ENCODE peak calls at places on chromosome 14, in six cellular contexts. One of them, this sample, is unnamed.

GRCh38 chr14:104346608-104347007 is 208.2 kb downstream of the KIF26A start:
- DNase-seq in Peyer's patch: no peak
- DNase-seq in uterus: no peak
- DNase-seq in gastrocnemius medialis: no peak
- DNase-seq in K562: no peak
- DNase-seq in HepG2: no peak
- DNase-seq in this sample: no peak

GRCh38 chr14:96139879-96140278 is 64.8 kb upstream of the BDKRB2 start:
- DNase-seq in K562: no peak
- DNase-seq in Peyer's patch: no peak
- DNase-seq in gastrocnemius medialis: no peak
- DNase-seq in HepG2: no peak
- DNase-seq in uterus: no peak
- DNase-seq in this sample: no peak

GRCh38 chr14:44170099-44170498 is 337.0 kb downstream of the FSCB start:
- DNase-seq in gastrocnemius medialis: no peak
- DNase-seq in uterus: no peak
- DNase-seq in Peyer's patch: no peak
- DNase-seq in HepG2: no peak
- DNase-seq in K562: no peak
- DNase-seq in this sample: no peak

GRCh38 chr14:64438181-64438839 is 27.0 kb upstream of the AKAP5 start:
- DNase-seq in uterus: no peak
- DNase-seq in HepG2: no peak
- DNase-seq in K562: no peak
- DNase-seq in gastrocnemius medialis: no peak
- DNase-seq in Peyer's patch: no peak
- DNase-seq in this sample: no peak

GRCh38 chr14:38171197-38171596 is 36.5 kb upstream of the SSTR1 start:
- DNase-seq in Peyer's patch: no peak
- DNase-seq in HepG2: no peak
- DNase-seq in uterus: no peak
- DNase-seq in K562: no peak
- DNase-seq in gastrocnemius medialis: no peak
- DNase-seq in this sample: no peak

GRCh38 chr14:72830786-72831583 is 62.9 kb downstream of the DPF3 start:
- DNase-seq in HepG2: no peak
- DNase-seq in uterus: peak; percentile 15
- DNase-seq in K562: no peak
- DNase-seq in gastrocnemius medialis: peak; percentile 47
- DNase-seq in Peyer's patch: peak; percentile 78
- DNase-seq in this sample: peak; percentile 25

GRCh38 chr14:26138764-26139445 is 458.9 kb downstream of the NOVA1 start:
- DNase-seq in Peyer's patch: no peak
- DNase-seq in HepG2: no peak
- DNase-seq in K562: no peak
- DNase-seq in gastrocnemius medialis: no peak
- DNase-seq in uterus: no peak
- DNase-seq in this sample: no peak

GRCh38 chr14:93984987-93985410 is 8.6 kb upstream of the ASB2 start:
- DNase-seq in Peyer's patch: no peak
- DNase-seq in gastrocnemius medialis: peak; percentile 95
- DNase-seq in uterus: peak; percentile 51
- DNase-seq in K562: peak; percentile 32
- DNase-seq in HepG2: peak; percentile 77
- DNase-seq in this sample: peak; percentile 12

GRCh38 chr14:72714094-72714493 is 179.8 kb downstream of the DPF3 start:
- DNase-seq in uterus: no peak
- DNase-seq in gastrocnemius medialis: no peak
- DNase-seq in Peyer's patch: peak; percentile 84
- DNase-seq in K562: no peak
- DNase-seq in HepG2: no peak
- DNase-seq in this sample: no peak

GRCh38 chr14:34334329-34334728 is 127.7 kb downstream of the SPTSSA start:
- DNase-seq in Peyer's patch: no peak
- DNase-seq in K562: no peak
- DNase-seq in uterus: no peak
- DNase-seq in HepG2: no peak
- DNase-seq in gastrocnemius medialis: no peak
- DNase-seq in this sample: no peak

GRCh38 chr14:100830681-100831080 is 4.8 kb downstream of the MEG3 start:
- DNase-seq in K562: no peak
- DNase-seq in uterus: no peak
- DNase-seq in gastrocnemius medialis: no peak
- DNase-seq in HepG2: no peak
- DNase-seq in Peyer's patch: no peak
- DNase-seq in this sample: no peak

GRCh38 chr14:32693114-32693513 is 245.6 kb upstream of the NPAS3 start:
- DNase-seq in gastrocnemius medialis: no peak
- DNase-seq in K562: no peak
- DNase-seq in Peyer's patch: no peak
- DNase-seq in uterus: no peak
- DNase-seq in HepG2: no peak
- DNase-seq in this sample: no peak

GRCh38 chr14:104821229-104821945 is 20.5 kb downstream of the ZBTB42 start:
- DNase-seq in gastrocnemius medialis: no peak
- DNase-seq in K562: no peak
- DNase-seq in HepG2: no peak
- DNase-seq in uterus: peak; percentile 12
- DNase-seq in Peyer's patch: peak; percentile 38
- DNase-seq in this sample: no peak

GRCh38 chr14:75982724-75983358 is 1.0 kb upstream of the TGFB3 start:
- DNase-seq in Peyer's patch: peak; percentile 58
- DNase-seq in K562: peak; percentile 59
- DNase-seq in uterus: peak; percentile 87
- DNase-seq in HepG2: no peak
- DNase-seq in gastrocnemius medialis: peak; percentile 51
- DNase-seq in this sample: peak; percentile 64

GRCh38 chr14:90383731-90384542 is 12.9 kb upstream of the CALM1 start:
- DNase-seq in HepG2: peak; percentile 13
- DNase-seq in Peyer's patch: peak; percentile 81
- DNase-seq in uterus: peak; percentile 66
- DNase-seq in K562: peak; percentile 46
- DNase-seq in gastrocnemius medialis: peak; percentile 80
- DNase-seq in this sample: peak; percentile 90

GRCh38 chr14:65131176-65131765 is 29.0 kb upstream of the MAX start:
- DNase-seq in gastrocnemius medialis: no peak
- DNase-seq in uterus: no peak
- DNase-seq in K562: no peak
- DNase-seq in Peyer's patch: peak; percentile 71
- DNase-seq in HepG2: no peak
- DNase-seq in this sample: no peak

GRCh38 chr14:24595046-24595808 is 14.3 kb downstream of the GZMH start:
- DNase-seq in uterus: no peak
- DNase-seq in HepG2: no peak
- DNase-seq in K562: no peak
- DNase-seq in Peyer's patch: no peak
- DNase-seq in gastrocnemius medialis: no peak
- DNase-seq in this sample: no peak

GRCh38 chr14:65228436-65228835 is 126.1 kb upstream of the MAX start:
- DNase-seq in HepG2: no peak
- DNase-seq in gastrocnemius medialis: no peak
- DNase-seq in Peyer's patch: no peak
- DNase-seq in uterus: no peak
- DNase-seq in K562: no peak
- DNase-seq in this sample: no peak

GRCh38 chr14:32078794-32079663 is 1.9 kb downstream of the ARHGAP5 start:
- DNase-seq in gastrocnemius medialis: no peak
- DNase-seq in HepG2: peak; percentile 96
- DNase-seq in K562: no peak
- DNase-seq in Peyer's patch: no peak
- DNase-seq in uterus: no peak
- DNase-seq in this sample: peak; percentile 10

GRCh38 chr14:63180017-63180416 is 24.2 kb upstream of the RHOJ start:
- DNase-seq in gastrocnemius medialis: peak; percentile 29
- DNase-seq in HepG2: no peak
- DNase-seq in uterus: peak; percentile 54
- DNase-seq in K562: no peak
- DNase-seq in Peyer's patch: no peak
- DNase-seq in this sample: no peak

GRCh38 chr14:73728106-73729014 is 14.2 kb upstream of the PNMA1 start:
- DNase-seq in uterus: peak; percentile 85
- DNase-seq in K562: peak; percentile 81
- DNase-seq in gastrocnemius medialis: peak; percentile 83
- DNase-seq in HepG2: peak; percentile 60
- DNase-seq in Peyer's patch: peak; percentile 94
- DNase-seq in this sample: peak; percentile 93

GRCh38 chr14:60915781-60916180 is 65.1 kb downstream of the TRMT5 start:
- DNase-seq in gastrocnemius medialis: no peak
- DNase-seq in Peyer's patch: no peak
- DNase-seq in HepG2: no peak
- DNase-seq in K562: no peak
- DNase-seq in uterus: no peak
- DNase-seq in this sample: no peak

GRCh38 chr14:55127491-55127951 is 1.5 kb upstream of the LGALS3 start:
- DNase-seq in Peyer's patch: peak; percentile 75
- DNase-seq in K562: no peak
- DNase-seq in uterus: no peak
- DNase-seq in gastrocnemius medialis: no peak
- DNase-seq in HepG2: no peak
- DNase-seq in this sample: peak; percentile 30

GRCh38 chr14:55126089-55126488 is 3.0 kb upstream of the LGALS3 start:
- DNase-seq in Peyer's patch: no peak
- DNase-seq in uterus: no peak
- DNase-seq in gastrocnemius medialis: no peak
- DNase-seq in HepG2: no peak
- DNase-seq in K562: no peak
- DNase-seq in this sample: peak; percentile 36

GRCh38 chr14:55124774-55125372 is 4.2 kb upstream of the LGALS3 start:
- DNase-seq in uterus: no peak
- DNase-seq in Peyer's patch: no peak
- DNase-seq in gastrocnemius medialis: no peak
- DNase-seq in HepG2: no peak
- DNase-seq in K562: no peak
- DNase-seq in this sample: peak; percentile 74

GRCh38 chr14:55126932-55127490 is 2.0 kb upstream of the LGALS3 start:
- DNase-seq in Peyer's patch: no peak
- DNase-seq in gastrocnemius medialis: no peak
- DNase-seq in HepG2: no peak
- DNase-seq in uterus: no peak
- DNase-seq in K562: no peak
- DNase-seq in this sample: no peak

DNA sequence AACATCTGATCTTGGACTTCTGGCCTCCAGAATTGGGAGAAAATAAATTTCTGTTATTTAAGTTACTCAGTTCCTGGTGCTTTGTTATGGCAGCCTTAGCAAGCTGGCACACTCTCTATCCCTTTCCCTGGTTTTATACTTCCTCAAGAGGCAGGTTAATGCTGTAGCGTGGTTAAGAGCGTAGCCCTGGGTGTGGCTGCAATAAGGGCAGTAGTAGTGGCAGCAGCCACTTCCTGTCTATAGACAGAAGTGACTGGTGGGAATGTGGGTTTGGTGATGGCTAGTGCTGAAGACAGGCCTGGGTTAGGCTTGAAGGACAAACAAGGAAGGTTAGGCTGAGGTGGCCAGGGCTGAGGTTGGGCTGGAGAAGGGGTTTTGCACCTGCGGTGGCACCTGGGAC is 3.6 kb upstream of the LGALS3 start:
- DNase-seq in K562: no peak
- DNase-seq in uterus: no peak
- DNase-seq in HepG2: no peak
- DNase-seq in gastrocnemius medialis: peak; percentile 38
- DNase-seq in Peyer's patch: peak; percentile 86
- DNase-seq in this sample: peak; percentile 65
- TF ChIP-seq POLR2A in K562: no peak
- TF ChIP-seq POLR2A in uterus: no peak
- TF ChIP-seq POLR2A in HepG2: no peak
- TF ChIP-seq POLR2A in gastrocnemius medialis: no peak
- TF ChIP-seq POLR2A in Peyer's patch: peak; percentile 53
- TF ChIP-seq POLR2A in this sample: peak; percentile 54

DNA sequence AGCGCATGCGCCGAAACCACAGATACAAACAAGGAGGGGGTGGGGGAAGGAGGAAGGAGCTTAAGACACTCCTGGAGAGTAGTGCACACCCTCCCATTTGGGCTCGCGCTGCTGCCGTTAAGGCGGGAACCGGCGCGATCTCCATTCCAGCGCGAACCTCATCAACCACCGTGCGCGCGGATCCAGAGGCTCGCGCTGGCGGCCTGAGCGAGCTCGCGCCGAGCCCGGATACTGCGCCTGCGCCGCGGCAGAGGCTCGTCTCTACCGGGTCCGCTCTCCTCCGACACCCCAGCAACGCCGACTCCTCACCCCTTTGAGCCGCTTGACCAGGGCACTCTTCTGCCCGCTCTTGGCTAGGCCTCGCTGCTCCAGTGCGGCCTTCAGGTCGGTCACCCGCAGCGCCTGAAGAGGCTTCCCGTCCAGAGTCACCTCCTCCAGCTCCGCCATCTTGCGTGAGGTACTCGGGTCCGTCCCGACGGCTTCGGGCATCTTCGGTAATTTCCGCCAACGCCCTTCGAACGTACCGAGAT is at the start of gene ACIN1:
- DNase-seq in HepG2: peak; percentile 95
- DNase-seq in gastrocnemius medialis: peak; percentile 61
- DNase-seq in uterus: no peak
- DNase-seq in Peyer's patch: peak; percentile 88
- DNase-seq in K562: peak; percentile 91
- DNase-seq in this sample: no peak
- TF ChIP-seq POLR2A in HepG2: peak; percentile 94
- TF ChIP-seq POLR2A in gastrocnemius medialis: peak; percentile 63
- TF ChIP-seq POLR2A in uterus: peak; percentile 53
- TF ChIP-seq POLR2A in Peyer's patch: peak; percentile 59
- TF ChIP-seq POLR2A in K562: peak; percentile 96
- TF ChIP-seq POLR2A in this sample: peak; percentile 91

GRCh38 chr14:82313889-82314288 is 780.2 kb upstream of the SEL1L start:
- DNase-seq in HepG2: no peak
- DNase-seq in uterus: no peak
- DNase-seq in gastrocnemius medialis: no peak
- DNase-seq in Peyer's patch: no peak
- DNase-seq in K562: no peak
- DNase-seq in this sample: no peak
- TF ChIP-seq POLR2A in HepG2: no peak
- TF ChIP-seq POLR2A in uterus: no peak
- TF ChIP-seq POLR2A in gastrocnemius medialis: no peak
- TF ChIP-seq POLR2A in Peyer's patch: no peak
- TF ChIP-seq POLR2A in K562: no peak
- TF ChIP-seq POLR2A in this sample: no peak

GRCh38 chr14:70908918-70909641 is 1.8 kb downstream of the PCNX1 start:
- DNase-seq in Peyer's patch: no peak
- DNase-seq in gastrocnemius medialis: no peak
- DNase-seq in K562: no peak
- DNase-seq in HepG2: no peak
- DNase-seq in uterus: no peak
- DNase-seq in this sample: no peak

GRCh38 chr14:70907172-70907995 is at the start of gene PCNX1:
- DNase-seq in K562: peak; percentile 86
- DNase-seq in HepG2: peak; percentile 79
- DNase-seq in gastrocnemius medialis: peak; percentile 83
- DNase-seq in uterus: peak; percentile 90
- DNase-seq in Peyer's patch: peak; percentile 95
- DNase-seq in this sample: peak; percentile 90

GRCh38 chr14:70906785-70907171 is 481 bp upstream of the PCNX1 start:
- DNase-seq in K562: no peak
- DNase-seq in Peyer's patch: no peak
- DNase-seq in uterus: no peak
- DNase-seq in gastrocnemius medialis: no peak
- DNase-seq in HepG2: no peak
- DNase-seq in this sample: no peak

GRCh38 chr14:70909788-70910614 is 2.7 kb downstream of the PCNX1 start:
- DNase-seq in gastrocnemius medialis: no peak
- DNase-seq in Peyer's patch: no peak
- DNase-seq in uterus: no peak
- DNase-seq in HepG2: no peak
- DNase-seq in K562: no peak
- DNase-seq in this sample: no peak

GRCh38 chr14:70907996-70908917 is 998 bp downstream of the PCNX1 start:
- DNase-seq in uterus: peak; percentile 54
- DNase-seq in HepG2: peak; percentile 70
- DNase-seq in Peyer's patch: peak; percentile 83
- DNase-seq in gastrocnemius medialis: peak; percentile 47
- DNase-seq in K562: peak; percentile 11
- DNase-seq in this sample: peak; percentile 32
- TF ChIP-seq POLR2A in uterus: no peak
- TF ChIP-seq POLR2A in HepG2: peak; percentile 46
- TF ChIP-seq POLR2A in Peyer's patch: no peak
- TF ChIP-seq POLR2A in gastrocnemius medialis: peak; percentile 33
- TF ChIP-seq POLR2A in K562: no peak
- TF ChIP-seq POLR2A in this sample: no peak